ENCODE peak calls at places on chromosomes 12 and 14, in eight cellular contexts. P, E, G, I, X, Z, B and T are unnamed samples.

GRCh38 chr12:122385171-122386041 is 37.1 kb downstream of the CLIP1 start:
- DNase-seq in E (no peak), B (peak; percentile 23), I (no peak), Z (no peak), P (no peak), X (no peak), G (no peak), T (no peak)

GRCh38 chr12:77214136-77214535 is 148.8 kb upstream of the E2F7 start:
- DNase-seq in B (no peak), G (no peak), E (no peak), Z (no peak), I (no peak), X (no peak), P (no peak), T (no peak)

GRCh38 chr14:100025111-100025510 is 40.1 kb upstream of the EVL start:
- DNase-seq in P (no peak), Z (no peak), E (peak; percentile 35), B (peak; percentile 75), I (peak; percentile 34), X (peak; percentile 40), G (peak; percentile 35), T (no peak)

GRCh38 chr12:92961949-92962348 is 32.9 kb upstream of the EEA1 start:
- DNase-seq in P (no peak), X (no peak), Z (no peak), B (no peak), E (no peak), I (no peak), G (no peak), T (no peak)

GRCh38 chr12:2244013-2244861 is 191.4 kb downstream of the CACNA1C start:
- DNase-seq in Z (no peak), X (no peak), B (peak; percentile 77), I (no peak), G (no peak), P (no peak), E (peak; percentile 2), T (no peak)

GRCh38 chr12:104604070-104604994 is 147.6 kb downstream of the CHST11 start:
- DNase-seq in I (peak; percentile 20), P (no peak), E (peak; percentile 89), G (peak; percentile 98), B (peak; percentile 16), X (peak; percentile 49), Z (no peak), T (peak; percentile 95)

GRCh38 chr12:130698106-130698505 is 18.0 kb downstream of the RIMBP2 start:
- DNase-seq in G (no peak), I (no peak), Z (no peak), X (no peak), B (no peak), E (no peak), P (no peak), T (no peak)

GRCh38 chr12:81520064-81520945 is 238.8 kb downstream of the PPFIA2 start:
- DNase-seq in X (no peak), P (no peak), I (no peak), E (no peak), G (no peak), Z (no peak), B (no peak), T (no peak)

GRCh38 chr12:49642370-49642802 is 19.0 kb downstream of the PRPF40B start:
- DNase-seq in G (no peak), E (no peak), X (no peak), P (peak; percentile 47), B (no peak), I (no peak), Z (no peak), T (no peak)

GRCh38 chr12:92968201-92968813 is 39.2 kb upstream of the EEA1 start:
- DNase-seq in E (no peak), X (no peak), B (no peak), G (peak; percentile 67), I (no peak), Z (no peak), P (no peak), T (no peak)

GRCh38 chr12:125518074-125518473 is 452.8 kb downstream of the AACS start:
- DNase-seq in G (no peak), B (peak; percentile 65), P (no peak), Z (no peak), I (no peak), X (no peak), E (no peak), T (no peak)

GRCh38 chr12:6827437-6827894 is 741 bp upstream of the P3H3 start:
- DNase-seq in X (peak; percentile 79), I (peak; percentile 83), B (peak; percentile 93), G (peak; percentile 81), Z (no peak), E (peak; percentile 69), P (no peak), T (peak; percentile 95)

GRCh38 chr14:105162374-105162979 is 6.1 kb downstream of the JAG2 start:
- DNase-seq in G (no peak), X (no peak), P (peak; percentile 75), B (no peak), E (no peak), I (no peak), Z (no peak), T (no peak)
- H3K4me1 ChIP-seq in G (peaks cover 14% of the 10 kb centered on the region), X (peaks cover 13% of the 10 kb centered on the region), P (peaks cover 18% of the 10 kb centered on the region), B (no peaks in the 10 kb centered on the region), E (peaks cover 45% of the 10 kb centered on the region), I (no peaks in the 10 kb centered on the region), Z (peaks cover 23% of the 10 kb centered on the region), T (peaks cover 25% of the 10 kb centered on the region)

GRCh38 chr14:103312006-103312635 is 21.9 kb upstream of the EIF5 start:
- DNase-seq in B (no peak), E (no peak), P (peak; percentile 63), I (no peak), Z (no peak), X (no peak), G (no peak), T (no peak)

GRCh38 chr14:103308717-103309616 is 25.1 kb upstream of the EIF5 start:
- DNase-seq in Z (no peak), I (no peak), P (no peak), E (no peak), X (no peak), B (no peak), G (no peak), T (no peak)

GRCh38 chr14:103313704-103314103 is 20.3 kb upstream of the EIF5 start:
- DNase-seq in P (no peak), Z (no peak), B (no peak), X (no peak), I (no peak), G (peak; percentile 66), E (no peak), T (no peak)

GRCh38 chr14:103310576-103311095 is 23.4 kb upstream of the EIF5 start:
- DNase-seq in Z (no peak), E (no peak), I (no peak), G (no peak), P (peak; percentile 58), X (no peak), B (no peak), T (no peak)

DNA sequence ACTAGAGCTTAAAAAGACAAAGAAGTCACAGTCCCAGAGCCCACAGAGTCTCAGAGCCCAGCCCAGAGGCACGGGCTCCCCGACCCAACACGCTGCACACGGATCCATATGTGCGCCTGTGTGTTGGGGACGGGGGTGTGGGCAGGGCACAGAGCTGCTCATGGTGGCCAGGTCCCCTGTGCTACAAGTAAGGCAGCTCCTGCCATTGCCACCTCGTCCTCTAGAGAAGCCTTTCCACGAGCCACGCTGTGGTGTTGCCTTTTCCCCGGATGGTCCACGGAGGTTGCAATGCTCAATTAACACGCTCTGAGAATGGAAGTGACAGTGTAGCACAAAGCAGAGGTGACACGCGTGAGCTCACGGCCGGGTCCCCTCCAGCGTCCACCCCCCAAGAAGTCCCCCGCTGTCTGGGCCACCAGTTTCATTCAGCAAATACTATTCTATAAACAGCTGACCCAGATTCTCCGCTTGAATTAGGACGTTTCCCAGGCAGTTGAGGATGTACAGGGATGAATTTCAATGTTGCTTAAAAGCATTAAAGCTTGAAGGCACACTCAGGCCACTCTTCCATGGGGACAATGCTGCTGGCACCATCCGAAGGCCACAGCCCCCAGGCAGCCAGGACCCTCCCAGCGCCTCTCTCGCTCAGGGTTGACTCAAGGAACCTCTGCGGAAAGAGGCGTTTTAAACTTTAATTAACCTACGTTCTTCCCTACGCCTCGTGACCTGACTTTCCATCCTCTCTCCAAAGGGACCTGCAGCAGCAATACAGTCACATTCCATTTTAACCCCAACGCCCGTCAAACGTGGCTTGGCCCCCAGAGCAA is 22.7 kb upstream of the EIF5 start:
- DNase-seq in B (no peak), P (peak; percentile 41), G (no peak), Z (no peak), I (no peak), X (no peak), E (no peak), T (no peak)
- TF ChIP-seq POLR2AphosphoS5 in B (no peak), P (no peak), G (no peak), Z (no peak), I (no peak), X (no peak), E (no peak), T (no peak)

DNA sequence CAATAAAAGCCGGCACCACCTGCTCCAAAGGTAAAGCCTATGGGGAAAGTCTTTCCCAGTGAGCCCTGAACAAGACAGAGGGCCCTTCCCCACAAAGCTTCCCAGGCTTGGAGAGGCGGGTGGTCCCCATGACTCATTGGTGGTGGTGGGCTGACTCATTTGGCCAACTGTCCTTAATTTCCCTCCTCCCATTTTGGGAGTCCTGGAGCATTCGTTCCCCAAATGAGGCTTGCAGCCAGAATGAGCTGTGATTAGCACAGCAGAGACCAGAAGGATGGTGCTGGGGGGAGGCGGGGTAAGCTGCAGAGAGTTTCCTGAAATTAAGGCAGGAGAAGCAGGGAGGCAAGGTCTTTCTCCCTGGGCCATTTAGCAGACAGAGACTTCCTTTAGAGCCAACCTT is 241.7 kb downstream of the DPF3 start:
- DNase-seq in P (no peak), Z (no peak), B (no peak), E (no peak), X (no peak), I (no peak), G (no peak), T (no peak)
- H3K4me3 ChIP-seq in P (no peak overlapping the region), Z (no peak overlapping the region), B (no peak overlapping the region), E (no peak overlapping the region), X (no peak overlapping the region), I (no peak overlapping the region), G (no peak overlapping the region), T (no peak overlapping the region)

GRCh38 chr14:102297436-102298170 is 7.4 kb downstream of the MOK start:
- DNase-seq in B (no peak), G (no peak), E (no peak), I (no peak), Z (no peak), P (peak; percentile 66), X (no peak), T (no peak)

GRCh38 chr14:102292446-102292845 is 12.5 kb downstream of the MOK start:
- DNase-seq in X (no peak), E (no peak), B (no peak), G (no peak), I (no peak), P (no peak), Z (no peak), T (no peak)

GRCh38 chr14:102293784-102294183 is 11.2 kb downstream of the MOK start:
- DNase-seq in E (no peak), G (no peak), X (no peak), I (no peak), B (no peak), Z (no peak), P (no peak), T (no peak)

DNA sequence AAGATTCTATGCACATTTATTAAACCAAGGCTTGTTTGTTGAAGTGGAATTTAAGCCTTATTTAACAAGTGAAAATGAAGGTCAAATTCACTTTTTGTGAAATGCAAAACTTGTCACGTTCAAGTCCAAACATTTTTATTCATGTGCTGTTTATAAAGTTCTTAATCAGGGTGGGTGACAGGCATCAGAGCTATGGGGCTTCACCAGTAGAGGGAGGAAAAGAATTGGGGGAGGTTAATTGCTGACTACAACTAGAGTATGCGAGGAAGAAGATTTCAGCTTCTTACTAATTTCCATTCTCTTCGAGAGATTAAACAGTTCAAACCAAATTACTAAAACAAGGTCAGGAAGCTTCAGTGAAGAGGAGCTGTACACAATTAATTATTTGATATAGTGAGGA is 9.7 kb downstream of the MOK start:
- DNase-seq in P (no peak), G (no peak), E (no peak), X (no peak), B (no peak), Z (no peak), I (no peak), T (no peak)
- H3K4me1 ChIP-seq in P (no peaks in the 10 kb centered on the region), G (peaks cover 3% of the 10 kb centered on the region), E (peaks cover 34% of the 10 kb centered on the region), X (peaks cover 7% of the 10 kb centered on the region), B (no peaks in the 10 kb centered on the region), Z (peaks cover 17% of the 10 kb centered on the region), I (no peaks in the 10 kb centered on the region), T (no peaks in the 10 kb centered on the region)